ENCODE peak calls at places on chromosomes 11 and 22, in nine cellular contexts. N is lower lobe of right lung, U is cardiac muscle cell, O is IMR-90, M is right lobe of liver, B is GM23338, G is SK-N-SH, Z is HFF-Myc, K is upper lobe of right lung. P is an unnamed sample.

GRCh38 chr11:91220476-91221202 is 997.8 kb upstream of the CHORDC1 start:
- DNase-seq in M (no peak), K (no peak), O (peak), N (no peak), G (no peak), U (peak), Z (no peak), B (no peak), P (peak)

GRCh38 chr22:48612077-48612995 is 1215.3 kb downstream of the BRD1 start:
- DNase-seq in B (no peak), U (no peak), G (no peak), M (no peak), N (no peak), Z (no peak), O (no peak), K (no peak), P (no peak)

GRCh38 chr11:86578727-86579405 is 93.5 kb downstream of the ME3 start:
- DNase-seq in O (no peak), B (no peak), M (no peak), Z (no peak), G (no peak), U (no peak), K (no peak), N (no peak), P (no peak)

GRCh38 chr11:69055598-69056516 is 7.1 kb downstream of the TPCN2 start:
- DNase-seq in M (peak), N (peak), K (peak), B (no peak), U (no peak), G (no peak), O (no peak), Z (no peak), P (no peak)

GRCh38 chr11:111515591-111515990 is 1.0 kb downstream of the HOATZ start:
- DNase-seq in O (no peak), G (no peak), M (no peak), N (no peak), B (no peak), Z (no peak), K (no peak), U (no peak), P (no peak)

GRCh38 chr22:42548597-42549328 is 5.0 kb upstream of the SERHL2 start:
- DNase-seq in G (no peak), M (no peak), U (no peak), B (peak), K (no peak), Z (no peak), O (no peak), N (no peak), P (no peak)

GRCh38 chr22:41608386-41608785 is 12.5 kb downstream of the DESI1 start:
- DNase-seq in U (no peak), M (no peak), O (no peak), B (no peak), N (no peak), G (no peak), Z (no peak), K (no peak), P (no peak)

GRCh38 chr11:126341760-126342161 is 13.7 kb upstream of the ST3GAL4 start:
- DNase-seq in B (no peak), M (no peak), K (no peak), G (no peak), N (no peak), U (peak), Z (peak), O (peak), P (peak)

GRCh38 chr11:95296621-95297025 is 65.6 kb upstream of the SESN3 start:
- DNase-seq in M (no peak), O (no peak), K (no peak), G (no peak), U (no peak), Z (no peak), N (no peak), B (no peak), P (no peak)

GRCh38 chr22:29071261-29072045 is 1.4 kb upstream of the KREMEN1 start:
- DNase-seq in Z (no peak), K (peak), B (peak), M (peak), G (no peak), U (peak), O (peak), N (peak), P (no peak)

GRCh38 chr11:69337211-69337721 is 43.3 kb downstream of the MYEOV start:
- DNase-seq in U (no peak), G (no peak), M (no peak), B (no peak), Z (no peak), K (peak), O (peak), N (no peak), P (no peak)

GRCh38 chr11:68837583-68838571 is 3.8 kb downstream of the CPT1A start:
- DNase-seq in O (no peak), K (no peak), B (no peak), M (peak), U (no peak), G (no peak), Z (no peak), N (no peak), P (no peak)

GRCh38 chr11:78987748-78988147 is 413.1 kb upstream of the NARS2 start:
- DNase-seq in O (no peak), N (no peak), U (no peak), B (no peak), M (no peak), Z (no peak), G (no peak), K (no peak), P (no peak)

GRCh38 chr11:28878025-28878424 is 769.8 kb downstream of the METTL15 start:
- DNase-seq in N (no peak), O (peak), B (no peak), Z (no peak), M (no peak), K (no peak), G (no peak), U (peak), P (peak)

GRCh38 chr22:20464096-20464614 is 26.5 kb upstream of the SCARF2 start:
- DNase-seq in K (peak), N (no peak), G (no peak), B (no peak), U (no peak), Z (no peak), M (no peak), O (no peak), P (no peak)

GRCh38 chr22:36506637-36507517 is at the start of gene FOXRED2:
- DNase-seq in G (peak), Z (no peak), N (peak), B (peak), U (peak), M (peak), O (peak), K (peak), P (peak)

GRCh38 chr11:36167073-36167472 is 122.2 kb downstream of the COMMD9 start:
- DNase-seq in K (no peak), O (no peak), U (no peak), B (no peak), M (no peak), N (no peak), G (no peak), Z (no peak), P (no peak)

GRCh38 chr11:117843666-117844484 is 19.3 kb upstream of the FXYD2 start:
- DNase-seq in Z (no peak), K (peak), M (peak), O (peak), B (peak), G (peak), N (peak), U (peak), P (no peak)

GRCh38 chr11:15199693-15200092 is 85.0 kb downstream of the INSC start:
- DNase-seq in B (no peak), U (no peak), K (no peak), M (peak), Z (no peak), N (no peak), G (no peak), O (peak), P (no peak)

GRCh38 chr11:10309163-10310093 is 4.6 kb downstream of the ADM start:
- DNase-seq in O (peak), Z (no peak), M (peak), B (peak), U (peak), N (peak), K (peak), G (no peak), P (no peak)

GRCh38 chr22:46250783-46251125 is 661 bp upstream of the CDPF1 start:
- DNase-seq in U (no peak), B (peak), O (no peak), Z (no peak), N (no peak), G (no peak), M (no peak), K (no peak), P (no peak)

GRCh38 chr11:93444671-93445073 is 98.5 kb downstream of the SMCO4 start:
- DNase-seq in N (no peak), M (no peak), Z (no peak), U (peak), G (no peak), B (peak), O (peak), K (no peak), P (peak)

GRCh38 chr22:18000441-18001039 is 23.8 kb downstream of the MICAL3 start:
- DNase-seq in G (peak), M (no peak), N (no peak), B (peak), O (no peak), U (peak), Z (no peak), K (no peak), P (no peak)

GRCh38 chr11:103587951-103588788 is 448.3 kb upstream of the DDI1 start:
- DNase-seq in O (no peak), Z (no peak), K (no peak), G (no peak), U (no peak), B (no peak), N (no peak), M (no peak), P (no peak)

GRCh38 chr11:1012740-1013627 is 23.5 kb downstream of the MUC6 start:
- DNase-seq in N (no peak), B (no peak), G (no peak), K (no peak), Z (no peak), U (no peak), O (no peak), M (no peak), P (peak)
- H3K4me3 ChIP-seq in N (no peak), B (no peak), G (no peak), K (no peak), Z (no peak), U (no peak), O (no peak), M (no peak), P (no peak)

GRCh38 chr22:37747090-37747714 is 50.4 kb downstream of the TRIOBP start:
- DNase-seq in Z (no peak), N (no peak), B (no peak), M (peak), O (peak), K (no peak), U (peak), G (peak), P (no peak)

GRCh38 chr22:37749223-37749622 is 52.4 kb downstream of the TRIOBP start:
- DNase-seq in U (no peak), Z (no peak), N (peak), B (no peak), K (peak), O (no peak), G (no peak), M (no peak), P (no peak)

GRCh38 chr22:37748659-37749058 is 51.8 kb downstream of the TRIOBP start:
- DNase-seq in O (no peak), B (no peak), U (no peak), G (no peak), Z (no peak), K (no peak), M (no peak), N (no peak), P (no peak)

GRCh38 chr22:37746366-37747089 is 49.7 kb downstream of the TRIOBP start:
- DNase-seq in M (peak), B (no peak), K (peak), O (no peak), N (peak), Z (no peak), G (peak), U (no peak), P (no peak)

GRCh38 chr22:37747715-37748100 is 50.9 kb downstream of the TRIOBP start:
- DNase-seq in Z (no peak), O (no peak), G (no peak), U (no peak), N (no peak), K (no peak), M (no peak), B (no peak), P (no peak)
- H3K4me3 ChIP-seq in Z (peak), O (peak), G (peak), U (peak), N (peak), K (peak), M (no peak), B (no peak), P (peak)

GRCh38 chr11:22828373-22828772 is 1.2 kb downstream of the SVIP start:
- DNase-seq in Z (no peak), G (peak), U (no peak), B (no peak), O (no peak), M (no peak), N (no peak), K (no peak), P (no peak)
- H3K4me3 ChIP-seq in Z (peak), G (peak), U (no peak), B (peak), O (no peak), M (no peak), N (peak), K (peak), P (no peak)

GRCh38 chr11:7906481-7906880 is 24.6 kb downstream of the OR10A6 start:
- DNase-seq in O (no peak), G (no peak), N (no peak), Z (no peak), B (peak), K (no peak), U (no peak), M (no peak), P (no peak)
- H3K4me3 ChIP-seq in O (no peak), G (no peak), N (no peak), Z (no peak), B (no peak), K (no peak), U (no peak), M (no peak), P (no peak)

DNA sequence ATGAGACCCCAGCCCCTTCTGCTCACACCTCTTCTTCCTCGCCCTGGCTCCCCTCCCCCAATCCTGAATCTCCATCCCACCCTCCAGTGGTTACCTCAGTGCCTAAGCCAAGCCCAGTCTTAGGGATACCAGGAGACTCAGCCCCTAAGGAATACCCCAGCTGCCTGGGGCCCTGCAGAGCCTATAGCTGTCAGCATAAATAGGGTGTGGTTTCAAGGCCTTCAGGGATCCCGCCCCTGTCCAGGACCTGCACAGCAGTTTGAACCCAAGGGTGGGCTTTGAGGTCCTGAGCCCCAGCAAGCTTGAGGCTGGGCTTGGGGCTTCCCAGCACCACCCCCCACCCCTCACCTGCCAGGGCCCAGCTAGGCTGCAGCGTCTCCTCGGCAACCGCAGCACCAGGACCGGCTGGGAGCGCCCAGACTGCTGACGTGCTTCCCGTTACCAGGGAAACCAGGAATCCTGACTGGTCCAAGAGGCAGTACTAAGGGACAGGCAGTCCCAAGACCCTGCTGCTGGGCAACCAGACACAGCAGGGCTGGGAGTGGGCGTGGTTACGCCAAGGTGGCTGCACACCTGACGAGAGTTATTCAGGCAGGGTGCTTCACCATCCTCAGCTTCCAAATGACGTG is 13.7 kb downstream of the APBB1 start:
- DNase-seq in U (peak), G (peak), K (no peak), O (no peak), Z (no peak), B (peak), N (peak), M (no peak), P (no peak)
- H3K4me3 ChIP-seq in U (no peak), G (no peak), K (no peak), O (no peak), Z (no peak), B (peak), N (no peak), M (no peak), P (no peak)

DNA sequence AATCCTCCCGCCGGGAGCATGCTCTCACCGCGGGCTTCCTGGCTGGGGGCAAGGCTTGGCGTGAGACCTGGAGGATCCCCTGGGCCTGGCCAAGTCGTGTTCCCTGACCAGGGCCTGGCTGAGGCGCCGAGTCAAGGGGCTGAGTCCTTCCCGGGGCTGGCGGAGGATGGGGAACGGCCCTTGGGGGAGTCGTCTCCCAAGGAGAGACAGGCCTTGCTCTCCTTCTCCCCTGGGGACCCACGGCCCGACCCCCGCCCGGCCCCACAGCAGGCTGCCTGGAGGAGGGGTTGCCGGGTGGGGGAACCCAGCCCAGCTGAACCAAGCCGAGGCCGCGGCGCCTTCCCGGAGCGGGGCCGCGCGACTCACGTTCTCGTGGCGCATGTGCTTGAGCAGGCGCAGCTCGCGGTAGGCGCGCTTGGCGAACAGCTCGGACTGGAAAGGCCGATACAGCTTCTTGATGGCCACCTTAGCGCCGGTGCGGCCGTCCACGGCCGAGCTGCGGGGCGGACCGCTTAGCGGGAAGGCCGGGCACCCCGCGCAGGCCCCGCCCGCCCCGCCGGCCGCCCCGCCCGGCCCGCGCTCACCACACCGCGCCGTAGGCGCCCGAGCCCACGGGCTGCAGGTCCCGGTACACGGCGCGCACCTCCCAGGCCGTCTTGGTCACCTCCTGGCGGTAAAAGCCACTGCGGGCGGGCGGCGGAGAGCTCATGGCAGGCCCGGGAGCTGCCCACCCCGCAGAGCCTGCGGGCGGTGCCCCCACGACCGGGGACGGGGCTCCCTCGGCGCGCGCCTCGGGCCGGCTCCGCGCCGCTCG is 475 bp downstream of the MAPK12 start:
- DNase-seq in K (no peak), N (peak), U (peak), B (peak), M (no peak), Z (no peak), O (peak), G (peak), P (no peak)
- H3K4me3 ChIP-seq in K (peak), N (peak), U (peak), B (peak), M (peak), Z (peak), O (peak), G (peak), P (peak)

DNA sequence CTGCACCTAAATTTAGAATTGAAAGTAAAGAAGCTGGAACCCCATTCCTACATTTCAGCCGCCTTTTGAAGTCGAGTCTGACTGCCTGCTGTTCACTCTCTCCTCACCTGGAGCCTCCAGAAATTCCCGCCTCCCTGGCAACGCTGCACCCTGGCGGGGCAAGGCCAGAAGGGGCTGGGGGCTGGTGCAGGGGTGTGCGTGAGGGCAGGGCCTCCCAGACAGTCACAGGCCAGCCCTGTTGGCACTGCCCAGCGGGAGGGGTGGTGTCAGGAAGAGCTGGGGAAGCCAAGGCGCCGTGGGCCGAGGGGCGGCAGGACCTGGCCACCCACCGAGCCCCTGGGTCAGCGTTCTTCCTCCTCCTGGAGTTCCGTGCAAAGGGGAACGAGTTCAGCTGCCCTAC is 123.3 kb downstream of the KCNQ1OT1 start:
- DNase-seq in N (peak), G (no peak), B (no peak), M (peak), Z (no peak), O (no peak), U (no peak), K (peak), P (no peak)
- H3K4me3 ChIP-seq in N (no peak), G (no peak), B (no peak), M (no peak), Z (no peak), O (no peak), U (no peak), K (no peak), P (no peak)

P was measured in skeletal muscle cell.